ENCODE peak calls at places on chromosome 1, in nine cellular contexts. X is AG10803, M is dorsolateral prefrontal cortex, B is cardiac fibroblast, F is uterus, K is GM13976, Q is GM20000, D is hepatocyte, T is fibroblast of mammary gland. H is an unnamed sample.

GRCh38 chr1:39666772-39667171 is 5.1 kb downstream of the NT5C1A start:
- DNase-seq in X (no peak), M (no peak), B (no peak), F (no peak), K (peak; percentile 87), Q (peak; percentile 91), D (no peak), T (no peak), H (no peak)

GRCh38 chr1:156750191-156750931 is 1.1 kb downstream of the HDGF start:
- DNase-seq in X (peak; percentile 46), M (no peak), B (peak; percentile 31), F (peak; percentile 45), K (peak; percentile 37), Q (no peak), D (peak; percentile 67), T (peak; percentile 58), H (no peak)

GRCh38 chr1:28002600-28002999 is 42.8 kb downstream of the XKR8 start:
- DNase-seq in X (no peak), M (no peak), B (no peak), F (no peak), K (no peak), Q (no peak), D (no peak), T (no peak), H (no peak)

GRCh38 chr1:93638307-93638847 is 43.3 kb downstream of the BCAR3 start:
- DNase-seq in X (no peak), M (no peak), B (peak; percentile 41), F (no peak), K (no peak), Q (no peak), D (peak; percentile 59), T (no peak), H (no peak)

GRCh38 chr1:9075023-9075422 is 5.6 kb upstream of the SLC2A5 start:
- DNase-seq in X (no peak), M (no peak), B (no peak), F (no peak), K (no peak), Q (peak; percentile 47), D (no peak), T (no peak), H (no peak)

GRCh38 chr1:172642970-172643369 is 15.9 kb upstream of the FASLG start:
- DNase-seq in X (no peak), M (no peak), B (peak; percentile 23), F (no peak), K (no peak), Q (no peak), D (no peak), T (peak; percentile 25), H (no peak)

GRCh38 chr1:23537296-23537993 is 6.4 kb upstream of the E2F2 start:
- DNase-seq in X (peak; percentile 80), M (no peak), B (no peak), F (no peak), K (no peak), Q (no peak), D (no peak), T (peak; percentile 77), H (no peak)

GRCh38 chr1:155379180-155379876 is 58.6 kb downstream of the RUSC1 start:
- DNase-seq in X (peak; percentile 69), M (no peak), B (peak; percentile 94), F (no peak), K (no peak), Q (no peak), D (no peak), T (peak; percentile 85), H (no peak)

GRCh38 chr1:6832789-6833188 is 47.5 kb downstream of the CAMTA1 start:
- DNase-seq in X (no peak), M (no peak), B (no peak), F (no peak), K (no peak), Q (no peak), D (no peak), T (no peak), H (no peak)

GRCh38 chr1:162371611-162372010 is 5.0 kb downstream of the SPATA46 start:
- DNase-seq in X (no peak), M (no peak), B (no peak), F (no peak), K (no peak), Q (no peak), D (no peak), T (no peak), H (no peak)

GRCh38 chr1:22327411-22327810 is 124.2 kb upstream of the ZBTB40 start:
- DNase-seq in X (no peak), M (no peak), B (no peak), F (no peak), K (no peak), Q (no peak), D (no peak), T (no peak), H (peak; percentile 10)

GRCh38 chr1:247373721-247374141 is 42.1 kb upstream of the ZNF496 start:
- DNase-seq in X (no peak), M (no peak), B (peak; percentile 52), F (peak; percentile 60), K (peak; percentile 52), Q (peak; percentile 54), D (peak; percentile 64), T (peak; percentile 50), H (peak; percentile 47)

GRCh38 chr1:112674986-112675727 is 698 bp downstream of the MOV10 start:
- DNase-seq in X (no peak), M (no peak), B (no peak), F (peak; percentile 62), K (peak; percentile 70), Q (peak; percentile 79), D (peak; percentile 77), T (peak; percentile 7), H (peak; percentile 42)

GRCh38 chr1:184181044-184181443 is 129.5 kb downstream of the TSEN15 start:
- DNase-seq in X (no peak), M (no peak), B (no peak), F (no peak), K (no peak), Q (no peak), D (no peak), T (no peak), H (no peak)

DNA sequence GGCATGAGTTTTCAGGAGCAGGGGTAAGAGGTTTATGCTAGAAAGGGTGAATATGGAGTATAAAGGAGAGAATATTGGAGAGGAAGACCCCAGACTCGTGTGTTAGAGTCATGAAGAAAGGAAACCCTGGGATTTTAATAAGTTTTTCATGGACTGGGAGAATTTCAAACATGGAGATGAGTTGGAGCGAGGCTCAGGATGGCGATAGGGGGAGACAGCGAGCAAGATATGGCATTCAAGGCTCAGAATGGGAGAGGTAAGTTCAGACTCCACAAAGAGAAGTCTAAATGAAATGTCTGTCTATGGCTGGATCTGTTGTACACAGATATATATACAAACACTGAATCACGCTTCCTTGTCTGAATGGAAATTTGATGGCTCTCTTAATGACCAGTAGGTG is 92.5 kb downstream of the LRRC40 start:
- DNase-seq in X (no peak), M (no peak), B (no peak), F (no peak), K (no peak), Q (no peak), D (no peak), T (no peak), H (no peak)
- TF ChIP-seq CTCF in X (no peak), M (no peak), B (no peak), F (no peak), K (no peak), Q (peak; percentile 7), D (no peak), T (peak; percentile 4), H (no peak)

DNA sequence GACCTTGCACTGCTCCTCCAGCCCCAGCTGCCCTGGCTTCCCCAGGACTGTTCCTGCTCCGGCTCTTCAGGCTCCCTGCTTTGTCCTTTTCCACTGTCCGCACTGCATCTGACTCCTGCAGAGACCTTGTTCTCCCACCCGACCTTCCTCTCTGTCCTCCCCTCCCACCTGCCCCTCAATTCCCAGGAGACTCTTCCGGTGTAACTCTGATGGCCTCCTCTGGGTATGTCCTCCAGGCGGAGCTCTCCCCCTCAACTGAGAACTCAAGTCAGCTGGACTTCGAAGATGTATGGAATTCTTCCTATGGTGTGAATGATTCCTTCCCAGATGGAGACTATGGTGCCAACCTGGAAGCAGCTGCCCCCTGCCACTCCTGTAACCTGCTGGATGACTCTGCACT is 550 bp downstream of the ACKR1 start:
- DNase-seq in X (no peak), M (no peak), B (no peak), F (no peak), K (no peak), Q (no peak), D (no peak), T (no peak), H (no peak)
- TF ChIP-seq CTCF in X (no peak), M (no peak), B (peak; percentile 10), F (no peak), K (no peak), Q (no peak), D (no peak), T (no peak), H (no peak)

DNA sequence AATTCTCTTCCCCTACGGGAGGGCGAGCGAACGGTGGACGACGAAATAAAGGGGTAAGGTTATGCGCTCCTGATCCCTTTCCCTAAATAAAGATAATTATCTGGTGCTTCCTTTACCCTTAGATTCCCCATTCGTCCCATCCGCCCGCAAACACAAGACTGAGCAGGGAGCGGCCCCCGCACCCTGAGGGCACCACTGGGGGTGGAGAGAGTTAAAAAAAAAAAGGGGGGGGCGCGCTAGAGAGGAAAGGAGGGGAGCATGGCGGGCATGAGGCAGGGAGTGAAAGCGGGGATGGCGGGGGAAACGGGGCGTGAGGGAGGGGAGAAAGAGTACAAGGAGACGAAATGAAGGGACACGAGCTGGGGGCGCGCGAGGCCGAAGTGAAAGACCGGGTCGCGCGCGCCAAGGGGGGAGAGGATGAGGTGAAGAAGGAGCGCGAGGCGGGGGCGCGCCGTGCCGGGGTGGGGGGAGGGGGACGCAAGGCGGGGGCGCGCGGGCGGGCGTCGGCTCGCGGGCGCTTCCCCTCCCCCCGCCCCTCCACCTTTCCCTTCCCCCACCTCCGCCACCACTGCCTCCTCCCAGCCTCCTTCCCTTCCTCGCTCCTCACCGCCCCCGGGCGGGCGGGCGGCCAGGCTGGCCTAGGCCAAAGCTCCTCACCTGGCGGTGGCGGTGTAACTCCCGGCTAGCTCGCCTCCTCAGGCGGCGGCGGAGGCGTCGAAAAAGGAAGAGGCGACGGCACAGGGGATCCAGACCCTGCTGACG is 515 bp downstream of the GATAD2B start:
- DNase-seq in X (no peak), M (no peak), B (no peak), F (peak; percentile 43), K (no peak), Q (no peak), D (peak; percentile 82), T (peak; percentile 37), H (peak; percentile 39)
- TF ChIP-seq CTCF in X (no peak), M (no peak), B (peak; percentile 12), F (peak; percentile 17), K (peak; percentile 30), Q (peak; percentile 30), D (peak; percentile 14), T (no peak), H (no peak)

DNA sequence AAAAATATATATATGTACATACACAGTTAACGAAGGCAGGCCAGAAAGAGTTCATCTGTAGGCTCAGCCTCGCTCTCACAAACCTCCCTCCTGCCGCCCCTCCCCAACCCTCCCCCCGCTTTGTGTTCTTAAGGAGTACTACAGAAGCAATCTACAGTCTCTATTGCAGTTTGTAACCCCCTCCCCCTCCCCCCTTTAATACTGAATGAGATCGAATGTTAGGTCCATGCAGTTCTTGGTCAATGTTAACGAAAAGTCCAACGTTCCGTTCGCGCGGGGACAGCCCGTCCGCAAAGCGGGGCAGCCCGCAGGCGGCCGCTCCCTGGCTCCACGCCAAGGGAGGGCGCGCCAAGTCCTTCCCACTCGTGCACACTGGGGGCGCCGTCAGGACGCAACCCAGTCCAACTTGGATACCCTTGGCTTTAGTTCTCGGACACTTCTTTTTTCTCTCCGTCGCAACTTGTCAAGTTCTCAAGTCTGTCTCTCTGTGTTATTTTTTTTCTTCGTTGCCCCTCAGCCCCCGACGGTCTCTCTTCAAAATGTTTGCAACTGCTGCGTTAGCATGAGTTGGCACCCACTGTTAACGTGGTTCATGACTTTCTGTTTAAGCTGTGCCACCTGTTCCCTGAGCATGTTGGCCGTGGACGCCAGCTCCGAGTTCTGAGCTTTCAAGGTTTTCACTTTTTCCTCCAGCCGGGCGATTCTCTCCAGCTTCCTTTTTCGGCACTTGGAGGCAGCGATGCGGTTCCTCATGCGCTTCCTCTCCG is 2.1 kb downstream of the JUN start:
- DNase-seq in X (peak; percentile 69), M (peak; percentile 56), B (peak; percentile 86), F (peak; percentile 82), K (peak; percentile 57), Q (peak; percentile 47), D (peak; percentile 80), T (peak; percentile 67), H (peak; percentile 70)
- TF ChIP-seq CTCF in X (peak; percentile 52), M (peak; percentile 22), B (peak; percentile 43), F (peak; percentile 64), K (peak; percentile 50), Q (no peak), D (peak; percentile 33), T (peak; percentile 35), H (peak; percentile 47)